ENCODE peak calls at places on chromosome 2, in ten cellular contexts. J, P, A, E, T, C, X, G, B and F are unnamed samples.
A peak's percentile ranks its signal among the peaks of the same experiment; 100 is the strongest.

GRCh38 chr2:5315512-5315911 is 376.7 kb upstream of the SOX11 start:
- DNase-seq in J (no peak), P (peak; percentile 2), A (no peak), E (no peak), T (no peak), C (no peak), X (no peak), G (no peak), B (no peak), F (no peak)

GRCh38 chr2:62383843-62384242 is 122.2 kb downstream of the TMEM17 start:
- DNase-seq in J (no peak), P (no peak), A (no peak), E (no peak), T (no peak), C (no peak), X (no peak), G (no peak), B (peak; percentile 9), F (no peak)

GRCh38 chr2:158774663-158775062 is 20.5 kb upstream of the DAPL1 start:
- DNase-seq in J (no peak), P (no peak), A (no peak), E (no peak), T (no peak), C (no peak), X (no peak), G (no peak), B (no peak), F (no peak)

GRCh38 chr2:237536083-237536415 is 30.3 kb upstream of the PRLH start:
- DNase-seq in J (no peak), P (no peak), A (no peak), E (no peak), T (no peak), C (no peak), X (no peak), G (no peak), B (no peak), F (no peak)

GRCh38 chr2:57849843-57850242 is 196.8 kb upstream of the VRK2 start:
- DNase-seq in J (no peak), P (no peak), A (no peak), E (no peak), T (no peak), C (no peak), X (no peak), G (no peak), B (no peak), F (no peak)

GRCh38 chr2:200603972-200604371 is 18.2 kb downstream of the AOX1 start:
- DNase-seq in J (no peak), P (no peak), A (no peak), E (no peak), T (no peak), C (peak; percentile 26), X (peak; percentile 56), G (no peak), B (peak; percentile 77), F (no peak)

GRCh38 chr2:234491281-234491680 is 5.6 kb downstream of the ARL4C start:
- DNase-seq in J (no peak), P (no peak), A (no peak), E (no peak), T (no peak), C (no peak), X (no peak), G (no peak), B (no peak), F (no peak)

GRCh38 chr2:145501920-145502319 is 982.0 kb upstream of the ZEB2 start:
- DNase-seq in J (no peak), P (no peak), A (no peak), E (no peak), T (no peak), C (no peak), X (no peak), G (no peak), B (no peak), F (no peak)

GRCh38 chr2:9778471-9779402 is 64.5 kb upstream of the TAF1B start:
- DNase-seq in J (peak; percentile 40), P (no peak), A (no peak), E (peak; percentile 15), T (no peak), C (no peak), X (no peak), G (no peak), B (peak; percentile 64), F (no peak)

GRCh38 chr2:9780368-9781130 is 62.7 kb upstream of the TAF1B start:
- DNase-seq in J (peak; percentile 36), P (no peak), A (no peak), E (peak; percentile 6), T (no peak), C (no peak), X (no peak), G (no peak), B (no peak), F (no peak)

GRCh38 chr2:9779572-9780264 is 63.6 kb upstream of the TAF1B start:
- DNase-seq in J (peak; percentile 46), P (no peak), A (no peak), E (peak; percentile 21), T (no peak), C (no peak), X (no peak), G (peak; percentile 66), B (no peak), F (no peak)

GRCh38 chr2:9781252-9781651 is 62.0 kb upstream of the TAF1B start:
- DNase-seq in J (peak; percentile 23), P (no peak), A (no peak), E (peak; percentile 15), T (no peak), C (no peak), X (no peak), G (no peak), B (peak; percentile 64), F (no peak)

GRCh38 chr2:9782197-9782719 is 61.0 kb upstream of the TAF1B start:
- DNase-seq in J (peak; percentile 53), P (no peak), A (no peak), E (no peak), T (no peak), C (peak; percentile 57), X (no peak), G (no peak), B (no peak), F (no peak)
- H3K27ac ChIP-seq in J (no peak overlapping the region), P (no peak overlapping the region), A (no peak overlapping the region), E (no peak overlapping the region), T (no peak overlapping the region), C (peak overlapping the region; percentile 83), X (no peak overlapping the region), G (no peak overlapping the region), B (no peak overlapping the region), F (peak overlapping the region; percentile 86)

GRCh38 chr2:128307595-128307994 is 11.1 kb downstream of the HS6ST1 start:
- DNase-seq in J (peak; percentile 36), P (no peak), A (no peak), E (no peak), T (peak; percentile 9), C (no peak), X (no peak), G (no peak), B (no peak), F (no peak)

GRCh38 chr2:128308284-128308731 is 10.4 kb downstream of the HS6ST1 start:
- DNase-seq in J (peak; percentile 45), P (no peak), A (no peak), E (no peak), T (peak; percentile 15), C (no peak), X (no peak), G (no peak), B (no peak), F (no peak)

GRCh38 chr2:128310094-128310716 is 8.5 kb downstream of the HS6ST1 start:
- DNase-seq in J (peak; percentile 39), P (no peak), A (no peak), E (peak; percentile 14), T (peak; percentile 16), C (no peak), X (no peak), G (no peak), B (no peak), F (no peak)

GRCh38 chr2:128309341-128310093 is 9.2 kb downstream of the HS6ST1 start:
- DNase-seq in J (peak; percentile 66), P (peak; percentile 41), A (no peak), E (peak; percentile 58), T (peak; percentile 68), C (no peak), X (peak; percentile 87), G (no peak), B (no peak), F (no peak)

GRCh38 chr2:128308889-128309288 is 9.8 kb downstream of the HS6ST1 start:
- DNase-seq in J (peak; percentile 28), P (no peak), A (no peak), E (no peak), T (peak; percentile 7), C (no peak), X (no peak), G (no peak), B (no peak), F (no peak)
- H3K4me1 ChIP-seq in J (peaks cover 91% of the 10 kb centered on the region), P (peaks cover 23% of the 10 kb centered on the region), A (peaks cover 38% of the 10 kb centered on the region), E (peaks cover 36% of the 10 kb centered on the region), T (peaks cover 32% of the 10 kb centered on the region), C (peaks cover 36% of the 10 kb centered on the region), X (peaks cover 50% of the 10 kb centered on the region), G (peaks cover 19% of the 10 kb centered on the region), B (peaks cover 23% of the 10 kb centered on the region), F (peaks cover 65% of the 10 kb centered on the region)

DNA sequence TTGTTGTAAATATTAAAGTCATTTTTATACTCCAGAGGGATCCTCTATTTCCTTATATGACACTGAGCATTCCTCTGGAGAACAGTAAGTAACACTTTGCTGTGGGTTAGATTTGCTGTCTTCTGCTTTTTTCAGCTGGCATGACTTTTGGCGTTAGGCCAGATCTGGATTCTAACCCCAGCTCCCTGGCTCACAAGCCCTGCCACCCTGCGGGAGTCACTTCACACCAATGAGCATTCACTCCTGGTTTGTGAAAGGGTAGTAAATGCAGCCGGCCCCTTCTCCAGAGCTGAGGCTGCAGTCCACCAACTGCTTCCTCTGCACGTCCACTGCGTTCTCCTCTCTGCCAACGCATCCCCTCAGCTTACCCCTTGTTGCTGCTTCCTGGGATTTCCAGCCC is 373.8 kb upstream of the RAB6C start:
- DNase-seq in J (no peak), P (no peak), A (no peak), E (no peak), T (no peak), C (no peak), X (no peak), G (no peak), B (peak; percentile 1), F (no peak)
- H3K27ac ChIP-seq in J (no peak overlapping the region), P (no peak overlapping the region), A (no peak overlapping the region), E (no peak overlapping the region), T (no peak overlapping the region), C (no peak overlapping the region), X (no peak overlapping the region), G (no peak overlapping the region), B (no peak overlapping the region), F (no peak overlapping the region)

DNA sequence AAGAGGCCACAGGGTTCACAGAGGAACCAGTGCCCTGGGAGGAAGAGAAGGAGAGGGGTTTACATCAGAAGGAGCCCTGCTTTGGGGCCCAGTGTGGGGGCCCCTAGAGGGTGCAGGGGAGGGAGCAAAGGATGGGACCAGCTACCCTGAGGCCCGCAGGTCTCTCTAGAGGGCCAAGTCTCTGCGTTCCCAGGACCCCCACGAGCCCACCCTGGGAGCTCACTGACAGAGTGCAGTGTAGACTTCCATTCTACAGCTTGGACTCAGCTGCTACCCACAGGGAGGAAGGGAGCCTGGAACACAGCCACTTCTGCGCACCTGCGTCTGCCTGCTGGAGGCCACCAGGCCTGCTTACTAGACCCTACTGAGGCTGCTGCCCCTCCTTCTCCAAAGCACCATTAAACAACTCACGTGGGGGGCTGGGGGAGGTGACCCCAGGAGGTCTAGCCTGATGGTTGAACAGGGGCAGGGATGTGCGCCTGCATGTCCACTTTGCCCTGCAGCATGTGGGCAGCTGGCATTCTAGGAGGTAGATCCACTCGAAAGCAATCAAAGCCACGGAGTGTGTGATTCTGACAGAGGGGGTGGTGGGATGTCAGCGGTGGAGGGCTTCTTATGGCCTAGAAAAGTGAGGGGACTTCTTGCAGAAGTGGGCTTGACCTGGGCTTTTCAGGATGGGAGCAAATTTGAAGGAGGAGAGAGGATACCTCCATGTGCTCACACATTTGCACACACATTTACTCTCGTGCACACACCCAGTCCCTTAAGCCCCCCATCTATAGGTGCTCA is 90.2 kb downstream of the ZFP36L2 start:
- DNase-seq in J (no peak), P (no peak), A (no peak), E (peak; percentile 18), T (no peak), C (no peak), X (no peak), G (peak; percentile 60), B (no peak), F (no peak)
- H3K4me1 ChIP-seq in J (peaks cover 81% of the 10 kb centered on the region), P (no peaks in the 10 kb centered on the region), A (peaks cover 11% of the 10 kb centered on the region), E (peaks cover 21% of the 10 kb centered on the region), T (no peaks in the 10 kb centered on the region), C (peaks cover 24% of the 10 kb centered on the region), X (peaks cover 14% of the 10 kb centered on the region), G (peaks cover 79% of the 10 kb centered on the region), B (peaks cover 3% of the 10 kb centered on the region), F (peaks cover 36% of the 10 kb centered on the region)